ENCODE peak calls at places on chromosomes 1 and 21, in six cellular contexts. J is suprapubic skin, I is lung, P is stomach, T is cardiac muscle cell, F is heart right ventricle. A is an unnamed sample. For H3K4me1, the result is how much of the 10 kb centered on the place peaks cover.

GRCh38 chr1:53270107-53270506 is 31.8 kb upstream of the MAGOH start:
- DNase-seq in T (no peak), I (no peak), J (no peak), F (no peak), P (no peak), A (no peak)

GRCh38 chr1:72100766-72101165 is 181.6 kb downstream of the NEGR1 start:
- DNase-seq in P (no peak), I (no peak), F (no peak), J (no peak), T (no peak), A (no peak)

GRCh38 chr1:212566522-212567479 is 41.8 kb upstream of the ATF3 start:
- DNase-seq in J (peak), I (no peak), F (no peak), P (peak), T (no peak), A (no peak)

GRCh38 chr1:207805841-207806421 is 54.1 kb downstream of the CD46 start:
- DNase-seq in P (peak), I (peak), J (peak), F (peak), T (no peak), A (peak)

GRCh38 chr1:201009967-201010645 is 13.4 kb downstream of the KIF21B start:
- DNase-seq in P (no peak), J (no peak), I (no peak), F (no peak), T (no peak), A (no peak)

GRCh38 chr1:153588482-153588881 is 22.8 kb upstream of the S100A2 start:
- DNase-seq in F (no peak), J (no peak), I (no peak), P (no peak), T (no peak), A (no peak)

GRCh38 chr1:6414881-6415280 is 4.8 kb downstream of the HES2 start:
- DNase-seq in J (no peak), F (no peak), T (no peak), I (no peak), P (no peak), A (no peak)

GRCh38 chr1:211875541-211875940 is 45.0 kb upstream of the LPGAT1 start:
- DNase-seq in F (no peak), I (no peak), J (no peak), P (no peak), T (no peak), A (no peak)

GRCh38 chr21:25732091-25732760 is 2.5 kb downstream of the ATP5PF start:
- DNase-seq in J (no peak), F (no peak), T (no peak), I (no peak), P (no peak), A (no peak)

GRCh38 chr1:20684651-20685050 is 23.5 kb upstream of the DDOST start:
- DNase-seq in I (no peak), T (no peak), F (no peak), J (no peak), P (no peak), A (no peak)

GRCh38 chr1:92882817-92883216 is 51.0 kb downstream of the RPL5 start:
- DNase-seq in T (no peak), P (no peak), F (no peak), I (no peak), J (no peak), A (no peak)

GRCh38 chr1:37741130-37741529 is 23.8 kb downstream of the EPHA10 start:
- DNase-seq in T (no peak), I (no peak), J (no peak), F (no peak), P (no peak), A (peak)

GRCh38 chr1:12296623-12297022 is 66.8 kb downstream of the VPS13D start:
- DNase-seq in T (no peak), J (no peak), P (no peak), I (no peak), F (no peak), A (no peak)

GRCh38 chr1:3049905-3050304 is 19.1 kb upstream of the PRDM16 start:
- DNase-seq in F (no peak), P (no peak), T (no peak), I (no peak), J (peak), A (no peak)

GRCh38 chr1:204683284-204684205 is 2.0 kb downstream of the LRRN2 start:
- DNase-seq in I (no peak), F (no peak), J (no peak), P (no peak), T (no peak), A (no peak)

GRCh38 chr1:59005491-59006308 is 221.9 kb upstream of the JUN start:
- DNase-seq in F (no peak), T (no peak), I (no peak), J (no peak), P (no peak), A (no peak)

GRCh38 chr21:39281853-39282252 is 31.6 kb downstream of the BRWD1 start:
- DNase-seq in T (no peak), F (no peak), P (no peak), I (no peak), J (no peak), A (no peak)

GRCh38 chr1:62321438-62321837 is 2.2 kb upstream of the KANK4 start:
- DNase-seq in I (no peak), T (no peak), J (no peak), P (no peak), F (no peak), A (peak)

GRCh38 chr1:154866995-154867795 is 2.9 kb downstream of the KCNN3 start:
- DNase-seq in F (no peak), J (no peak), P (peak), I (no peak), T (peak), A (no peak)
- H3K4me1 ChIP-seq in F (half or more), J (under half), P (under half), I (under half), T (under half), A (under half)

GRCh38 chr1:220776254-220776653 is 10.5 kb upstream of the MTARC1 start:
- DNase-seq in J (no peak), T (no peak), P (no peak), F (no peak), I (no peak), A (no peak)
- TF ChIP-seq CTCF in J (no peak), T (no peak), P (no peak), F (no peak), I (no peak), A (no peak)

GRCh38 chr1:42960693-42961559 is 2.3 kb upstream of the SLC2A1 start:
- DNase-seq in I (no peak), P (no peak), F (no peak), T (no peak), J (no peak), A (no peak)
- H3K27ac ChIP-seq in I (no peak), P (no peak), F (no peak), T (peak), J (no peak), A (peak)

GRCh38 chr1:208835781-208836180 is 591.6 kb upstream of the PLXNA2 start:
- DNase-seq in I (no peak), F (no peak), T (no peak), J (no peak), P (no peak), A (no peak)
- H3K4me1 ChIP-seq in I (under half), F (under half), T (under half), J (under half), P (under half), A (under half)

A was measured in RWPE2.